ENCODE peak calls at places on chromosomes 5 and 9, in six cellular contexts. H is T-helper 1 cell; S is left lobe of liver; N is naive thymus-derived CD8-positive, alpha-beta T cell; E is left lung; L is PC-3. J is an unnamed sample.

GRCh38 chr9:89445801-89446228 is 52.1 kb downstream of the SEMA4D start:
- DNase-seq in L (no peak), N (no peak), E (no peak), H (no peak), S (no peak), J (no peak)

GRCh38 chr5:82347213-82347947 is 69.2 kb upstream of the RPS23 start:
- DNase-seq in E (peak), H (no peak), L (no peak), S (no peak), N (no peak), J (no peak)

GRCh38 chr5:168867271-168867670 is 288.1 kb upstream of the PANK3 start:
- DNase-seq in N (no peak), S (no peak), E (no peak), L (peak), H (no peak), J (no peak)

GRCh38 chr9:92424340-92424739 is at the start of gene OMD:
- DNase-seq in S (no peak), N (no peak), E (no peak), H (no peak), L (no peak), J (no peak)

GRCh38 chr5:175712313-175712680 is 54.4 kb downstream of the HRH2 start:
- DNase-seq in E (no peak), S (peak), L (no peak), H (no peak), N (no peak), J (no peak)

GRCh38 chr5:119330367-119331183 is 25.2 kb upstream of the TNFAIP8 start:
- DNase-seq in H (no peak), S (no peak), L (no peak), N (peak), E (no peak), J (no peak)

GRCh38 chr5:143311428-143311827 is 92.1 kb downstream of the NR3C1 start:
- DNase-seq in S (no peak), H (no peak), L (peak), E (no peak), N (no peak), J (no peak)

GRCh38 chr5:88895681-88896501 is 12.9 kb upstream of the MEF2C start:
- DNase-seq in E (no peak), S (no peak), N (no peak), H (no peak), L (no peak), J (no peak)

GRCh38 chr5:166562246-166562645 is 1729.2 kb upstream of the WWC1 start:
- DNase-seq in H (no peak), L (no peak), S (no peak), N (no peak), E (no peak), J (no peak)

GRCh38 chr5:163585206-163585605 is 79.8 kb downstream of the MAT2B start:
- DNase-seq in H (no peak), S (no peak), L (peak), N (no peak), E (no peak), J (no peak)

GRCh38 chr9:133168432-133168831 is 4.7 kb upstream of the GBGT1 start:
- DNase-seq in E (no peak), L (peak), H (no peak), S (no peak), N (no peak), J (no peak)

GRCh38 chr5:5298068-5298633 is 124.3 kb upstream of the ICE1 start:
- DNase-seq in L (no peak), E (no peak), H (no peak), S (peak), N (no peak), J (no peak)

GRCh38 chr5:80516826-80517225 is 28.9 kb downstream of the FAM151B start:
- DNase-seq in N (no peak), S (no peak), E (no peak), L (peak), H (no peak), J (no peak)

GRCh38 chr5:73507062-73507461 is 8.8 kb downstream of the BTF3 start:
- DNase-seq in S (no peak), H (no peak), E (no peak), N (no peak), L (no peak), J (no peak)

GRCh38 chr5:149360262-149360661 is 2.4 kb downstream of the PCYOX1L start:
- DNase-seq in H (no peak), E (no peak), L (no peak), S (no peak), N (no peak), J (no peak)

GRCh38 chr9:65449423-65449822 is 164.4 kb upstream of the FOXD4L5 start:
- DNase-seq in S (no peak), L (no peak), H (no peak), N (no peak), E (no peak), J (no peak)

GRCh38 chr5:112294126-112294525 is 125.0 kb downstream of the EPB41L4A start:
- DNase-seq in H (no peak), S (no peak), L (no peak), E (no peak), N (no peak), J (no peak)

GRCh38 chr5:126460459-126460858 is 37.2 kb downstream of the GRAMD2B start:
- DNase-seq in E (no peak), N (no peak), S (no peak), H (no peak), L (no peak), J (no peak)

GRCh38 chr5:55572600-55572999 is 37.8 kb upstream of the PLPP1 start:
- DNase-seq in H (no peak), E (no peak), S (no peak), L (no peak), N (no peak), J (no peak)

GRCh38 chr9:91101598-91102168 is 260.0 kb downstream of the AUH start:
- DNase-seq in H (peak), N (peak), E (no peak), L (no peak), S (no peak), J (no peak)

GRCh38 chr9:74974558-74974957 is 21.8 kb upstream of the C9orf40 start:
- DNase-seq in E (no peak), S (no peak), L (no peak), N (no peak), H (no peak), J (no peak)

GRCh38 chr5:86407711-86408110 is 210.0 kb upstream of the COX7C start:
- DNase-seq in H (no peak), S (no peak), E (no peak), L (no peak), N (no peak), J (no peak)

GRCh38 chr5:17379188-17379951 is 118.7 kb upstream of the TAF11L2 start:
- DNase-seq in E (no peak), L (peak), S (no peak), N (no peak), H (no peak), J (no peak)

GRCh38 chr5:127010362-127010761 is 20.0 kb downstream of the MARCHF3 start:
- DNase-seq in E (no peak), H (no peak), S (no peak), L (no peak), N (no peak), J (no peak)

GRCh38 chr9:123637940-123638634 is 282.1 kb downstream of the CRB2 start:
- DNase-seq in E (no peak), H (no peak), N (peak), S (no peak), L (no peak), J (no peak)

J was measured in ureter.